ENCODE peak calls at places on chromosomes 13 and 19, in seven cellular contexts. I, T, B, F, P, S and R are unnamed samples. For H3K9me2, the result is how much of the 10 kb centered on the place peaks cover.

GRCh38 chr13:44715287-44716224 is 139.4 kb upstream of the TSC22D1 start:
- DNase-seq in T (peak), F (no peak), P (peak), S (no peak), I (no peak), B (no peak), R (peak)

GRCh38 chr13:75326173-75327131 is 155.5 kb downstream of the TBC1D4 start:
- DNase-seq in P (peak), I (no peak), S (no peak), F (no peak), B (no peak), T (peak), R (no peak)

GRCh38 chr19:46404884-46405658 is 8.3 kb downstream of the CCDC8 start:
- DNase-seq in F (no peak), T (no peak), P (no peak), S (no peak), I (peak), B (peak), R (peak)

GRCh38 chr19:18985257-18985656 is 44.2 kb upstream of the HOMER3 start:
- DNase-seq in P (no peak), T (no peak), F (no peak), S (no peak), I (no peak), B (no peak), R (no peak)

GRCh38 chr19:19105365-19106060 is 32.8 kb downstream of the TMEM161A start:
- DNase-seq in P (peak), F (peak), S (no peak), B (peak), T (peak), I (peak), R (peak)

GRCh38 chr13:48490241-48490640 is 42.6 kb downstream of the RCBTB2 start:
- DNase-seq in S (no peak), F (no peak), T (no peak), I (no peak), P (no peak), B (no peak), R (peak)

GRCh38 chr13:35888327-35888940 is 242.7 kb downstream of the DCLK1 start:
- DNase-seq in P (peak), B (no peak), F (no peak), I (no peak), T (no peak), S (no peak), R (peak)

GRCh38 chr13:42056146-42056545 is 7.7 kb downstream of the DGKH start:
- DNase-seq in T (no peak), B (no peak), S (no peak), P (no peak), F (no peak), I (no peak), R (no peak)

GRCh38 chr19:11138659-11139526 is 16.7 kb downstream of the SPC24 start:
- DNase-seq in T (peak), B (no peak), S (no peak), P (peak), F (no peak), I (peak), R (peak)

GRCh38 chr19:38686530-38686888 is 39.1 kb downstream of the ACTN4 start:
- DNase-seq in B (no peak), I (no peak), S (no peak), F (no peak), P (no peak), T (no peak), R (no peak)

GRCh38 chr13:40221460-40222201 is 444.8 kb downstream of the FOXO1 start:
- DNase-seq in P (no peak), F (no peak), B (no peak), T (peak), S (peak), I (no peak), R (peak)

GRCh38 chr19:2477141-2477710 is 1.3 kb downstream of the GADD45B start:
- DNase-seq in T (peak), P (no peak), S (peak), F (no peak), B (peak), I (no peak), R (peak)

GRCh38 chr19:54357381-54357780 is 7.3 kb downstream of the LAIR1 start:
- DNase-seq in B (no peak), P (no peak), T (no peak), I (peak), F (no peak), S (no peak), R (no peak)

GRCh38 chr19:17841810-17842662 is 5.7 kb downstream of the JAK3 start:
- DNase-seq in S (no peak), T (peak), B (peak), F (peak), I (peak), P (peak), R (peak)

GRCh38 chr19:10662384-10663251 is 8.5 kb downstream of the ILF3 start:
- DNase-seq in S (no peak), T (peak), F (no peak), P (no peak), I (no peak), B (peak), R (no peak)

GRCh38 chr13:34816543-34816942 is 125.5 kb upstream of the NBEA start:
- DNase-seq in T (peak), I (no peak), S (no peak), B (no peak), P (no peak), F (no peak), R (no peak)

GRCh38 chr19:43464089-43464775 is 1.2 kb downstream of the LYPD3 start:
- DNase-seq in I (no peak), T (peak), S (peak), B (peak), F (no peak), P (peak), R (no peak)

GRCh38 chr13:44312898-44313551 is 60.6 kb upstream of the SERP2 start:
- DNase-seq in F (peak), P (no peak), I (no peak), S (no peak), T (peak), B (no peak), R (peak)

GRCh38 chr19:17500447-17501198 is 10.8 kb upstream of the PGLS start:
- DNase-seq in I (no peak), P (no peak), S (no peak), B (no peak), T (no peak), F (no peak), R (no peak)

GRCh38 chr13:67133476-67133875 is 96.7 kb downstream of the PCDH9 start:
- DNase-seq in T (no peak), B (no peak), P (no peak), F (no peak), I (no peak), S (no peak), R (no peak)

GRCh38 chr13:109272595-109273325 is 513.6 kb downstream of the IRS2 start:
- DNase-seq in S (no peak), T (peak), F (no peak), P (no peak), I (no peak), B (no peak), R (no peak)
- H3K4me3 ChIP-seq in S (no peak), T (peak), F (peak), P (no peak), I (no peak), B (no peak), R (peak)

GRCh38 chr19:37226248-37226647 is 8.2 kb downstream of the ZNF383 start:
- DNase-seq in I (no peak), S (no peak), P (no peak), F (no peak), T (no peak), B (no peak), R (no peak)
- H3K9me2 ChIP-seq in I (under half), S (under half), P (under half), F (under half), T (under half), B (under half), R (under half)

DNA sequence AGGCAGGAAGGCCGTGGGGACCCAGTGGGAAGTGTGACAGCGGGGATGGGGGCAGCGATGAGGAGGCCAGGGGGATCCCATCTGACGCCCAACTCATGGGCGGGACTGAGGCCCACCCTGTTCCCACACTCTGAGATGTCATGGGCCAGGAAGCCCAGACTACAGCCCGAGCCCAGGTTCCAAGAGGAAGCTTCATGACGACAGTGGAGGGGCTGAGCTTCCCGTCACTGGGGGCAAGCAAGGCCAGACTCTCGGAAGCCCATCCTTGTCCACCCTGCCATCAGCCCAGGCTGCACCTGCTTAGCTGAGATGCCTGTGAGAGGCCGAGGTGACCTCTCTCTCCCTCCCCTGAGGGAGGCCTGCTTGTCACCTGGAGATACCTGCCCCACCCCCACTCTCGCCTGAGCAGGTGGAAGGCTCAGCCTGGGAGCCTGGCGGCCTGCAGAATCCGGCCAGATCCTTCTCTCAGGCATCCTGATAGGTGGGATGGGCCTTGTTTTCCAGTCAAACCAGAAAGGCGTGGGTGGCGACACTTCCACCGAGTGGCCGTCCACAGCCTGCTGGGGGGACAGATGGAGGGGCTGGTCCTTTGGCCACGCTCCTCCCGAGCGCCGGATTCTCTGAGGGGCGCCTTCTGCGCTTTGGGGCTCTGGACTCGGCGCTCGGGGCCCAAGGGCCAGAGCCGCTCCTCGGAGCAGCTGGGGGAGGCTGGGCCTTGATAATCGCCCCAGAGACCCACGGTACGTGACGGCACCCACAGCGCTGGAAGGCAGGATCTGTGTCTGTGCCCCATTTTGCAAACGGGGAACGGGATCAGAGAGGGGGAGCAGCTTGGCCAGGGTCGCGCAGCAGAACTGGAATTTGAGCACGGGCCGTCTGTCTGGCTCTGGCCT is 4.8 kb downstream of the ZBTB7A start:
- DNase-seq in S (no peak), T (peak), B (peak), P (no peak), I (peak), F (no peak), R (peak)
- H3K4me3 ChIP-seq in S (no peak), T (peak), B (peak), P (no peak), I (no peak), F (peak), R (peak)

DNA sequence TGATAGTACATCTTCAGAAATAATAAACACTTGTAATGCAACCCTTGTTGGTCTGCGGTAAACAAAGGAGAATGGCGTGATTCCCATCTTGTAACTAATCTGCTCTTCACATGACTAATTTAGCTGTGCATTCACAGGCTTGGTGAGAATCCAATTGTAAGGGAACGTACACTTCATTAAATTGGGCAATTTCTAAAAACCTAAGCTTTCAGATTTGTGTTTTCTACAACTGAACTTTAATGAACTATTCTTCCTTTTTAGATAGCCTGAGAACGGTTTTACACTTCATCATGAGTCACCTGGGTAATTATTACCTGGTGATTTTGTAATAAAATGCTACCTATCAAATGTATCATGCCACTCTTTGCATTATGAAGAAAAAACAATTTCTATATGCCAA is 306.9 kb downstream of the KLF5 start:
- DNase-seq in B (no peak), I (peak), F (no peak), T (no peak), P (no peak), S (no peak), R (peak)
- H3K9me2 ChIP-seq in B (under half), I (under half), F (under half), T (under half), P (under half), S (under half), R (under half)

DNA sequence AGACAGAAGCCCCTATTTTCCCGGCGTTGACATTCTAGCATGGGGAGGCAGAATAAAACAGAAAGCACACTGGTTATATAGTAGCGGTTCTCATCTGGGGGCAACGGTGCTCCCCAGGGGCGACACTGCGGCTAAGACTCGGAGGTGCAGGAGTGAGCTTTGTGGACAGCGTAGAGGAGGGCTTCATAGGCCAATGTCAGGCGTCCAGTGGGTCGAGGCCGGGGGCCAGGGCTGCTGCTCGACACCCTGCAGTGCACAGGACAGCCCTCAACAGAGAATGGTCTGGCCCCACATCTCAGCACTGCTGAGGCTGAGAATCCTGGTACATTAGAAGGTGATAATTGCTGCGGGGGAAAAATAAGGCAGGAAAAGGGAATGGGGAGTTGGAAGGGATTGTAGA is 1.5 kb downstream of the ZNF628 start:
- DNase-seq in T (no peak), F (no peak), I (no peak), S (no peak), P (no peak), B (no peak), R (no peak)
- H3K4me3 ChIP-seq in T (peak), F (peak), I (no peak), S (peak), P (peak), B (peak), R (peak)

DNA sequence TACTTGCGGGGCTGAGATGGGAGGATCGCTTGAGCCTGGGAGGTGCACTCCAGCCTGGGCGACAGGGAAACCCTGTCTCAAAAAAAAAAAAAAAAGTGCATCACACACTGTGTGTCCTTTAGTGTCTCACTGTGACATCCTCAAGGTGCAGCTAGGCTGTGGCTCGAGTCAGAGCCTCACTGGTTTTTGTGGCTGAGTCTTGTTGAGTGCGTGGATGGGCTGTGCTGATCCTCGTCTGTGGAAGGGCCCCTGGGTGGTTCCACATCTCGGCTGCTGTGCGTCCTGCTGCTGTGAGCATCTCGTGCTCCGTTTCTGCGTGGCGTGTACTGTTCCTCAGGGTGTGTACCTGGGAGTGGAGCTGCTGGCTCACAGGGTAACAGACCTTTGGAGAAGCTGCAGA is 11.2 kb downstream of the STK11 start:
- DNase-seq in B (no peak), I (no peak), T (no peak), P (no peak), F (no peak), S (no peak), R (no peak)
- H3K9me2 ChIP-seq in B (under half), I (under half), T (under half), P (under half), F (under half), S (under half), R (under half)

GRCh38 chr19:49338691-49339363 is 3.6 kb downstream of the CD37 start:
- DNase-seq in P (peak), S (no peak), F (no peak), B (peak), I (peak), T (peak), R (peak)
- H3K4me3 ChIP-seq in P (no peak), S (no peak), F (no peak), B (peak), I (peak), T (peak), R (peak)

GRCh38 chr13:32830632-32831031 is 185.6 kb upstream of the KL start:
- DNase-seq in I (no peak), B (no peak), T (no peak), P (no peak), F (no peak), S (no peak), R (no peak)

GRCh38 chr13:32829676-32830091 is 186.5 kb upstream of the KL start:
- DNase-seq in P (no peak), F (peak), S (peak), I (no peak), B (no peak), T (peak), R (peak)

GRCh38 chr13:32825481-32825880 is 190.7 kb upstream of the KL start:
- DNase-seq in I (no peak), T (no peak), B (no peak), P (no peak), F (no peak), S (no peak), R (no peak)

GRCh38 chr13:32829269-32829668 is 187.0 kb upstream of the KL start:
- DNase-seq in P (no peak), S (no peak), I (no peak), T (no peak), F (no peak), B (no peak), R (peak)

GRCh38 chr13:32828711-32829110 is 187.5 kb upstream of the KL start:
- DNase-seq in P (no peak), B (no peak), T (no peak), S (no peak), I (no peak), F (no peak), R (no peak)
- H3K9me2 ChIP-seq in P (under half), B (under half), T (under half), S (under half), I (under half), F (under half), R (under half)

GRCh38 chr13:112624040-112624439 is 36.1 kb upstream of the TUBGCP3 start:
- DNase-seq in I (no peak), F (no peak), B (no peak), S (no peak), T (no peak), P (no peak), R (no peak)
- H3K4me3 ChIP-seq in I (no peak), F (no peak), B (no peak), S (no peak), T (no peak), P (no peak), R (no peak)

DNA sequence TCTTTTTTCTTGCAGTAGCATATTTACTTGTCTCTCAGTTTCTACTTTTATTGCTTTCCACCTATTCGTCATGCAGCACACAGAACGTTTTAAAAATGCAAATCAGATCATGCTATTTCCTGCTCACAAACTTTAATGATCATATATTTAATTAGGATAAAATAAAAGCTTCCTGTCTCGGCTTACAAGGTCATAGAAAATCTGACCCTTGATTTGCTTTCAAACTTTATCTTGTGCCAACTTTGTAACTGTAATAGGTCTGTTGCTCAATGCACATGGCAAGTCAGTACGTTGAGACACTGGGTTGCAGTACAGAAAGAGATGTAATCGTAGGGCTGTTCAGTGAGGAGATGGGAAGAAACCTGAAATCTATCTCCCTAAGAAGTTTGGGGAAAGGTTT is 95.6 kb upstream of the CSNK1A1L start:
- DNase-seq in B (no peak), S (no peak), T (no peak), I (no peak), P (no peak), F (no peak), R (no peak)
- H3K9me2 ChIP-seq in B (under half), S (under half), T (under half), I (under half), P (under half), F (under half), R (under half)